ENCODE peak calls at places on chromosomes 5 and 9, in seven cellular contexts. One of them, this sample, is unnamed.

GRCh38 chr5:103446813-103447212 is 115.8 kb downstream of the NUDT12 start:
- DNase-seq in NCI-H1417: no peak
- DNase-seq in stimulated activated CD4-positive, alpha-beta T cell treated with anti-CD3 and anti-CD28 coated beads, Interleukin-4, amount 100 ng/mL, for 4 hours: no peak
- DNase-seq in colonic mucosa: no peak
- DNase-seq in activated CD4-positive, alpha-beta T cell treated with anti-CD3 and anti-CD28 coated beads for 4 hours: no peak
- DNase-seq in CD4-positive, CD25-positive, alpha-beta regulatory T cell: no peak
- DNase-seq in A172: no peak
- DNase-seq in this sample: no peak

GRCh38 chr9:91425270-91425669 is 1.6 kb upstream of the NFIL3 start:
- DNase-seq in NCI-H1417: peak
- DNase-seq in stimulated activated CD4-positive, alpha-beta T cell treated with anti-CD3 and anti-CD28 coated beads, Interleukin-4, amount 100 ng/mL, for 4 hours: peak
- DNase-seq in colonic mucosa: no peak
- DNase-seq in activated CD4-positive, alpha-beta T cell treated with anti-CD3 and anti-CD28 coated beads for 4 hours: peak
- DNase-seq in CD4-positive, CD25-positive, alpha-beta regulatory T cell: no peak
- DNase-seq in A172: no peak
- DNase-seq in this sample: no peak

GRCh38 chr5:111512026-111512405 is 319 bp downstream of the STARD4 start:
- DNase-seq in NCI-H1417: no peak
- DNase-seq in stimulated activated CD4-positive, alpha-beta T cell treated with anti-CD3 and anti-CD28 coated beads, Interleukin-4, amount 100 ng/mL, for 4 hours: no peak
- DNase-seq in colonic mucosa: no peak
- DNase-seq in activated CD4-positive, alpha-beta T cell treated with anti-CD3 and anti-CD28 coated beads for 4 hours: no peak
- DNase-seq in CD4-positive, CD25-positive, alpha-beta regulatory T cell: no peak
- DNase-seq in A172: no peak
- DNase-seq in this sample: peak

GRCh38 chr9:13598738-13599137 is 319.2 kb upstream of the MPDZ start:
- DNase-seq in NCI-H1417: no peak
- DNase-seq in stimulated activated CD4-positive, alpha-beta T cell treated with anti-CD3 and anti-CD28 coated beads, Interleukin-4, amount 100 ng/mL, for 4 hours: no peak
- DNase-seq in colonic mucosa: no peak
- DNase-seq in activated CD4-positive, alpha-beta T cell treated with anti-CD3 and anti-CD28 coated beads for 4 hours: no peak
- DNase-seq in CD4-positive, CD25-positive, alpha-beta regulatory T cell: no peak
- DNase-seq in A172: no peak
- DNase-seq in this sample: no peak

GRCh38 chr9:70506159-70506558 is 91.7 kb upstream of the KLF9 start:
- DNase-seq in NCI-H1417: no peak
- DNase-seq in stimulated activated CD4-positive, alpha-beta T cell treated with anti-CD3 and anti-CD28 coated beads, Interleukin-4, amount 100 ng/mL, for 4 hours: no peak
- DNase-seq in colonic mucosa: no peak
- DNase-seq in activated CD4-positive, alpha-beta T cell treated with anti-CD3 and anti-CD28 coated beads for 4 hours: no peak
- DNase-seq in CD4-positive, CD25-positive, alpha-beta regulatory T cell: no peak
- DNase-seq in A172: no peak
- DNase-seq in this sample: no peak

GRCh38 chr5:16669776-16670175 is 53.0 kb upstream of the RETREG1 start:
- DNase-seq in NCI-H1417: no peak
- DNase-seq in stimulated activated CD4-positive, alpha-beta T cell treated with anti-CD3 and anti-CD28 coated beads, Interleukin-4, amount 100 ng/mL, for 4 hours: no peak
- DNase-seq in colonic mucosa: no peak
- DNase-seq in activated CD4-positive, alpha-beta T cell treated with anti-CD3 and anti-CD28 coated beads for 4 hours: no peak
- DNase-seq in CD4-positive, CD25-positive, alpha-beta regulatory T cell: no peak
- DNase-seq in A172: no peak
- DNase-seq in this sample: no peak

GRCh38 chr9:38125889-38126288 is 56.9 kb upstream of the SHB start:
- DNase-seq in NCI-H1417: no peak
- DNase-seq in stimulated activated CD4-positive, alpha-beta T cell treated with anti-CD3 and anti-CD28 coated beads, Interleukin-4, amount 100 ng/mL, for 4 hours: no peak
- DNase-seq in colonic mucosa: no peak
- DNase-seq in activated CD4-positive, alpha-beta T cell treated with anti-CD3 and anti-CD28 coated beads for 4 hours: no peak
- DNase-seq in CD4-positive, CD25-positive, alpha-beta regulatory T cell: no peak
- DNase-seq in A172: no peak
- DNase-seq in this sample: no peak

GRCh38 chr5:38193015-38193581 is 65.3 kb upstream of the EGFLAM start:
- DNase-seq in NCI-H1417: peak
- DNase-seq in stimulated activated CD4-positive, alpha-beta T cell treated with anti-CD3 and anti-CD28 coated beads, Interleukin-4, amount 100 ng/mL, for 4 hours: peak
- DNase-seq in colonic mucosa: peak
- DNase-seq in activated CD4-positive, alpha-beta T cell treated with anti-CD3 and anti-CD28 coated beads for 4 hours: peak
- DNase-seq in CD4-positive, CD25-positive, alpha-beta regulatory T cell: peak
- DNase-seq in A172: peak
- DNase-seq in this sample: no peak

GRCh38 chr5:94690778-94691177 is 72.3 kb downstream of the SLF1 start:
- DNase-seq in NCI-H1417: peak
- DNase-seq in stimulated activated CD4-positive, alpha-beta T cell treated with anti-CD3 and anti-CD28 coated beads, Interleukin-4, amount 100 ng/mL, for 4 hours: no peak
- DNase-seq in colonic mucosa: no peak
- DNase-seq in activated CD4-positive, alpha-beta T cell treated with anti-CD3 and anti-CD28 coated beads for 4 hours: no peak
- DNase-seq in CD4-positive, CD25-positive, alpha-beta regulatory T cell: no peak
- DNase-seq in A172: no peak
- DNase-seq in this sample: peak

GRCh38 chr9:37372839-37373238 is 49.7 kb upstream of the GRHPR start:
- DNase-seq in NCI-H1417: no peak
- DNase-seq in stimulated activated CD4-positive, alpha-beta T cell treated with anti-CD3 and anti-CD28 coated beads, Interleukin-4, amount 100 ng/mL, for 4 hours: no peak
- DNase-seq in colonic mucosa: no peak
- DNase-seq in activated CD4-positive, alpha-beta T cell treated with anti-CD3 and anti-CD28 coated beads for 4 hours: no peak
- DNase-seq in CD4-positive, CD25-positive, alpha-beta regulatory T cell: no peak
- DNase-seq in A172: no peak
- DNase-seq in this sample: no peak

GRCh38 chr5:179294131-179294780 is 51.0 kb downstream of the ADAMTS2 start:
- DNase-seq in NCI-H1417: no peak
- DNase-seq in stimulated activated CD4-positive, alpha-beta T cell treated with anti-CD3 and anti-CD28 coated beads, Interleukin-4, amount 100 ng/mL, for 4 hours: no peak
- DNase-seq in colonic mucosa: no peak
- DNase-seq in activated CD4-positive, alpha-beta T cell treated with anti-CD3 and anti-CD28 coated beads for 4 hours: no peak
- DNase-seq in CD4-positive, CD25-positive, alpha-beta regulatory T cell: no peak
- DNase-seq in A172: no peak
- DNase-seq in this sample: no peak

GRCh38 chr5:113166285-113166684 is 189.7 kb downstream of the DCP2 start:
- DNase-seq in NCI-H1417: no peak
- DNase-seq in stimulated activated CD4-positive, alpha-beta T cell treated with anti-CD3 and anti-CD28 coated beads, Interleukin-4, amount 100 ng/mL, for 4 hours: no peak
- DNase-seq in colonic mucosa: no peak
- DNase-seq in activated CD4-positive, alpha-beta T cell treated with anti-CD3 and anti-CD28 coated beads for 4 hours: no peak
- DNase-seq in CD4-positive, CD25-positive, alpha-beta regulatory T cell: no peak
- DNase-seq in A172: peak
- DNase-seq in this sample: no peak

GRCh38 chr5:8396756-8397155 is 527.8 kb downstream of the MTRR start:
- DNase-seq in NCI-H1417: no peak
- DNase-seq in stimulated activated CD4-positive, alpha-beta T cell treated with anti-CD3 and anti-CD28 coated beads, Interleukin-4, amount 100 ng/mL, for 4 hours: no peak
- DNase-seq in colonic mucosa: no peak
- DNase-seq in activated CD4-positive, alpha-beta T cell treated with anti-CD3 and anti-CD28 coated beads for 4 hours: no peak
- DNase-seq in CD4-positive, CD25-positive, alpha-beta regulatory T cell: no peak
- DNase-seq in A172: no peak
- DNase-seq in this sample: no peak

GRCh38 chr5:179558912-179559279 is 8.5 kb downstream of the RUFY1 start:
- DNase-seq in NCI-H1417: peak
- DNase-seq in stimulated activated CD4-positive, alpha-beta T cell treated with anti-CD3 and anti-CD28 coated beads, Interleukin-4, amount 100 ng/mL, for 4 hours: no peak
- DNase-seq in colonic mucosa: peak
- DNase-seq in activated CD4-positive, alpha-beta T cell treated with anti-CD3 and anti-CD28 coated beads for 4 hours: no peak
- DNase-seq in CD4-positive, CD25-positive, alpha-beta regulatory T cell: peak
- DNase-seq in A172: peak
- DNase-seq in this sample: no peak

GRCh38 chr9:37984672-37985611 is 81.0 kb upstream of the SLC25A51 start:
- DNase-seq in NCI-H1417: peak
- DNase-seq in stimulated activated CD4-positive, alpha-beta T cell treated with anti-CD3 and anti-CD28 coated beads, Interleukin-4, amount 100 ng/mL, for 4 hours: no peak
- DNase-seq in colonic mucosa: peak
- DNase-seq in activated CD4-positive, alpha-beta T cell treated with anti-CD3 and anti-CD28 coated beads for 4 hours: no peak
- DNase-seq in CD4-positive, CD25-positive, alpha-beta regulatory T cell: peak
- DNase-seq in A172: peak
- DNase-seq in this sample: no peak

GRCh38 chr9:97307091-97307490 is 368 bp upstream of the CCDC180 start:
- DNase-seq in NCI-H1417: no peak
- DNase-seq in stimulated activated CD4-positive, alpha-beta T cell treated with anti-CD3 and anti-CD28 coated beads, Interleukin-4, amount 100 ng/mL, for 4 hours: no peak
- DNase-seq in colonic mucosa: peak
- DNase-seq in activated CD4-positive, alpha-beta T cell treated with anti-CD3 and anti-CD28 coated beads for 4 hours: no peak
- DNase-seq in CD4-positive, CD25-positive, alpha-beta regulatory T cell: peak
- DNase-seq in A172: no peak
- DNase-seq in this sample: no peak

GRCh38 chr9:79883073-79883645 is 311.4 kb downstream of the TLE4 start:
- DNase-seq in NCI-H1417: no peak
- DNase-seq in stimulated activated CD4-positive, alpha-beta T cell treated with anti-CD3 and anti-CD28 coated beads, Interleukin-4, amount 100 ng/mL, for 4 hours: peak
- DNase-seq in colonic mucosa: no peak
- DNase-seq in activated CD4-positive, alpha-beta T cell treated with anti-CD3 and anti-CD28 coated beads for 4 hours: no peak
- DNase-seq in CD4-positive, CD25-positive, alpha-beta regulatory T cell: peak
- DNase-seq in A172: no peak
- DNase-seq in this sample: no peak

GRCh38 chr5:113125371-113125770 is 148.8 kb downstream of the DCP2 start:
- DNase-seq in NCI-H1417: no peak
- DNase-seq in stimulated activated CD4-positive, alpha-beta T cell treated with anti-CD3 and anti-CD28 coated beads, Interleukin-4, amount 100 ng/mL, for 4 hours: no peak
- DNase-seq in colonic mucosa: no peak
- DNase-seq in activated CD4-positive, alpha-beta T cell treated with anti-CD3 and anti-CD28 coated beads for 4 hours: no peak
- DNase-seq in CD4-positive, CD25-positive, alpha-beta regulatory T cell: no peak
- DNase-seq in A172: no peak
- DNase-seq in this sample: no peak

GRCh38 chr5:137282216-137282615 is 216.9 kb downstream of the SPOCK1 start:
- DNase-seq in NCI-H1417: peak
- DNase-seq in stimulated activated CD4-positive, alpha-beta T cell treated with anti-CD3 and anti-CD28 coated beads, Interleukin-4, amount 100 ng/mL, for 4 hours: no peak
- DNase-seq in colonic mucosa: no peak
- DNase-seq in activated CD4-positive, alpha-beta T cell treated with anti-CD3 and anti-CD28 coated beads for 4 hours: no peak
- DNase-seq in CD4-positive, CD25-positive, alpha-beta regulatory T cell: no peak
- DNase-seq in A172: peak
- DNase-seq in this sample: no peak

GRCh38 chr9:96217756-96218693 is 84.0 kb downstream of the HSD17B3 start:
- DNase-seq in NCI-H1417: peak
- DNase-seq in stimulated activated CD4-positive, alpha-beta T cell treated with anti-CD3 and anti-CD28 coated beads, Interleukin-4, amount 100 ng/mL, for 4 hours: peak
- DNase-seq in colonic mucosa: peak
- DNase-seq in activated CD4-positive, alpha-beta T cell treated with anti-CD3 and anti-CD28 coated beads for 4 hours: peak
- DNase-seq in CD4-positive, CD25-positive, alpha-beta regulatory T cell: peak
- DNase-seq in A172: peak
- DNase-seq in this sample: no peak

GRCh38 chr9:89185980-89186379 is 7.4 kb upstream of the SHC3 start:
- DNase-seq in NCI-H1417: no peak
- DNase-seq in stimulated activated CD4-positive, alpha-beta T cell treated with anti-CD3 and anti-CD28 coated beads, Interleukin-4, amount 100 ng/mL, for 4 hours: no peak
- DNase-seq in colonic mucosa: no peak
- DNase-seq in activated CD4-positive, alpha-beta T cell treated with anti-CD3 and anti-CD28 coated beads for 4 hours: no peak
- DNase-seq in CD4-positive, CD25-positive, alpha-beta regulatory T cell: no peak
- DNase-seq in A172: peak
- DNase-seq in this sample: no peak

GRCh38 chr5:157558089-157558595 is 17.4 kb downstream of the ADAM19 start:
- DNase-seq in NCI-H1417: no peak
- DNase-seq in stimulated activated CD4-positive, alpha-beta T cell treated with anti-CD3 and anti-CD28 coated beads, Interleukin-4, amount 100 ng/mL, for 4 hours: no peak
- DNase-seq in colonic mucosa: no peak
- DNase-seq in activated CD4-positive, alpha-beta T cell treated with anti-CD3 and anti-CD28 coated beads for 4 hours: no peak
- DNase-seq in CD4-positive, CD25-positive, alpha-beta regulatory T cell: no peak
- DNase-seq in A172: peak
- DNase-seq in this sample: no peak

GRCh38 chr9:127128341-127129072 is 6.1 kb upstream of the ANGPTL2 start:
- DNase-seq in NCI-H1417: no peak
- DNase-seq in stimulated activated CD4-positive, alpha-beta T cell treated with anti-CD3 and anti-CD28 coated beads, Interleukin-4, amount 100 ng/mL, for 4 hours: no peak
- DNase-seq in colonic mucosa: peak
- DNase-seq in activated CD4-positive, alpha-beta T cell treated with anti-CD3 and anti-CD28 coated beads for 4 hours: no peak
- DNase-seq in CD4-positive, CD25-positive, alpha-beta regulatory T cell: no peak
- DNase-seq in A172: peak
- DNase-seq in this sample: no peak

GRCh38 chr5:102802704-102803458 is 47.8 kb downstream of the PAM start:
- DNase-seq in NCI-H1417: no peak
- DNase-seq in stimulated activated CD4-positive, alpha-beta T cell treated with anti-CD3 and anti-CD28 coated beads, Interleukin-4, amount 100 ng/mL, for 4 hours: no peak
- DNase-seq in colonic mucosa: no peak
- DNase-seq in activated CD4-positive, alpha-beta T cell treated with anti-CD3 and anti-CD28 coated beads for 4 hours: no peak
- DNase-seq in CD4-positive, CD25-positive, alpha-beta regulatory T cell: no peak
- DNase-seq in A172: no peak
- DNase-seq in this sample: no peak

GRCh38 chr9:95127249-95128176 is 190.0 kb downstream of the FANCC start:
- DNase-seq in NCI-H1417: no peak
- DNase-seq in stimulated activated CD4-positive, alpha-beta T cell treated with anti-CD3 and anti-CD28 coated beads, Interleukin-4, amount 100 ng/mL, for 4 hours: peak
- DNase-seq in colonic mucosa: peak
- DNase-seq in activated CD4-positive, alpha-beta T cell treated with anti-CD3 and anti-CD28 coated beads for 4 hours: peak
- DNase-seq in CD4-positive, CD25-positive, alpha-beta regulatory T cell: peak
- DNase-seq in A172: peak
- DNase-seq in this sample: no peak

GRCh38 chr9:131667576-131667975 is 72.3 kb downstream of the RAPGEF1 start:
- DNase-seq in NCI-H1417: no peak
- DNase-seq in stimulated activated CD4-positive, alpha-beta T cell treated with anti-CD3 and anti-CD28 coated beads, Interleukin-4, amount 100 ng/mL, for 4 hours: peak
- DNase-seq in colonic mucosa: no peak
- DNase-seq in activated CD4-positive, alpha-beta T cell treated with anti-CD3 and anti-CD28 coated beads for 4 hours: peak
- DNase-seq in CD4-positive, CD25-positive, alpha-beta regulatory T cell: peak
- DNase-seq in A172: no peak
- DNase-seq in this sample: no peak

GRCh38 chr9:34611811-34612787 is at the start of gene RPP25L:
- DNase-seq in NCI-H1417: peak
- DNase-seq in stimulated activated CD4-positive, alpha-beta T cell treated with anti-CD3 and anti-CD28 coated beads, Interleukin-4, amount 100 ng/mL, for 4 hours: peak
- DNase-seq in colonic mucosa: peak
- DNase-seq in activated CD4-positive, alpha-beta T cell treated with anti-CD3 and anti-CD28 coated beads for 4 hours: peak
- DNase-seq in CD4-positive, CD25-positive, alpha-beta regulatory T cell: peak
- DNase-seq in A172: peak
- DNase-seq in this sample: no peak

This sample was measured in NCI-H187 treated with DMSO at 0.1 percent for 48 hours.